ENCODE peak calls at places on chromosomes 3 and 15, in four cellular contexts. W, C, U and S are unnamed samples.

GRCh38 chr3:135246027-135246426 is 451.0 kb downstream of the EPHB1 start:
- DNase-seq in W (no peak), C (no peak), U (no peak), S (no peak)

GRCh38 chr15:92882697-92883642 is 17.2 kb upstream of the CHD2 start:
- DNase-seq in W (no peak), C (no peak), U (peak; percentile 39), S (no peak)

GRCh38 chr3:116863842-116864626 is 154.5 kb downstream of the TUSC7 start:
- DNase-seq in W (no peak), C (peak; percentile 51), U (no peak), S (peak; percentile 27)

GRCh38 chr15:70856884-70857546 is 3.1 kb upstream of the LARP6 start:
- DNase-seq in W (peak; percentile 91), C (peak; percentile 82), U (peak; percentile 80), S (peak; percentile 69)

GRCh38 chr3:99789322-99789721 is 28.3 kb upstream of the CMSS1 start:
- DNase-seq in W (no peak), C (peak; percentile 47), U (no peak), S (peak; percentile 59)

GRCh38 chr3:167863811-167864558 is 128.5 kb downstream of the SERPINI1 start:
- DNase-seq in W (no peak), C (no peak), U (no peak), S (no peak)

GRCh38 chr15:63596666-63597032 is 538 bp upstream of the FBXL22 start:
- DNase-seq in W (no peak), C (no peak), U (no peak), S (no peak)

GRCh38 chr15:38994310-38994709 is 429.7 kb upstream of the RASGRP1 start:
- DNase-seq in W (no peak), C (no peak), U (no peak), S (no peak)

GRCh38 chr3:147619925-147620580 is 210.9 kb downstream of the ZIC1 start:
- DNase-seq in W (no peak), C (no peak), U (no peak), S (no peak)

GRCh38 chr3:126345641-126346460 is 11.4 kb downstream of the KLF15 start:
- DNase-seq in W (peak; percentile 57), C (no peak), U (peak; percentile 44), S (peak; percentile 9)

GRCh38 chr3:14725015-14725431 is 50.1 kb downstream of the C3orf20 start:
- DNase-seq in W (peak; percentile 82), C (peak; percentile 6), U (peak; percentile 37), S (peak; percentile 19)

GRCh38 chr3:136261826-136262225 is 11.7 kb downstream of the PCCB start:
- DNase-seq in W (no peak), C (no peak), U (no peak), S (no peak)

GRCh38 chr3:190013943-190014924 is 106.5 kb downstream of the P3H2 start:
- DNase-seq in W (no peak), C (no peak), U (no peak), S (no peak)

GRCh38 chr3:15102833-15103232 is 3.9 kb upstream of the RBSN start:
- DNase-seq in W (no peak), C (no peak), U (peak; percentile 51), S (no peak)

DNA sequence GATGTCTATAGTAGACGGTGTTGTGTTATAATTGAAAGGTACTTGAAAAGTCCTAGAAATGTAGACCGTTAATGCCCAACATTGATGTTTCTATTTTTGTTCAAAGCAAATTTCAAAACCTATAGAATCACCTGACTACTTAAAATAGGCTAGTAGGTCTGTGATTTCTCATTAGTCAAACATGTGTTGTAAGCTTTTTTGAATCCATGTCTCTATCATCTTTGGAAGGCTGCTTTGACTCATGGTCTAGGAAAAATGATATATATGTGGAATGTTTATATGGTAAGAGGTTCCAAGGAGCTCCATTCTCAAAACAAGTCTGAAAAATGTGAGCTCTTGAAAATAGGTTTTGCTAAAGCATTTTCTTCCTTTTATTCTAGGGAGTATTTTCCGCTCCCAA is 375.3 kb downstream of the LPP start:
- DNase-seq in W (no peak), C (no peak), U (no peak), S (no peak)
- H3K27ac ChIP-seq in W (no peak overlapping the region), C (no peak overlapping the region), U (no peak overlapping the region), S (no peak overlapping the region)

GRCh38 chr3:52054689-52055511 is 1.5 kb downstream of the DUSP7 start:
- DNase-seq in W (no peak), C (no peak), U (no peak), S (no peak)
- TF ChIP-seq CTCF in W (no peak), C (peak; percentile 24), U (no peak), S (no peak)

GRCh38 chr3:157146664-157147082 is 13.3 kb downstream of the CCNL1 start:
- DNase-seq in W (no peak), C (no peak), U (no peak), S (no peak)
- TF ChIP-seq POLR2A in W (no peak), C (no peak), U (no peak), S (no peak)

GRCh38 chr3:128683957-128684356 is 33.3 kb upstream of the RPN1 start:
- DNase-seq in W (no peak), C (no peak), U (no peak), S (no peak)
- H3K27ac ChIP-seq in W (no peak overlapping the region), C (no peak overlapping the region), U (no peak overlapping the region), S (no peak overlapping the region)

GRCh38 chr15:60594071-60594470 is 115.1 kb upstream of the ICE2 start:
- DNase-seq in W (no peak), C (no peak), U (no peak), S (no peak)

GRCh38 chr15:60591491-60592385 is 112.8 kb upstream of the ICE2 start:
- DNase-seq in W (peak; percentile 74), C (peak; percentile 21), U (peak; percentile 68), S (peak; percentile 43)

GRCh38 chr15:60589728-60590127 is 110.8 kb upstream of the ICE2 start:
- DNase-seq in W (no peak), C (no peak), U (no peak), S (no peak)

GRCh38 chr15:60590935-60591490 is 112.1 kb upstream of the ICE2 start:
- DNase-seq in W (peak; percentile 76), C (peak; percentile 47), U (peak; percentile 50), S (peak; percentile 66)

GRCh38 chr15:60592386-60593339 is 113.7 kb upstream of the ICE2 start:
- DNase-seq in W (peak; percentile 94), C (peak; percentile 40), U (peak; percentile 91), S (peak; percentile 94)
- TF ChIP-seq CTCF in W (no peak), C (no peak), U (no peak), S (no peak)

DNA sequence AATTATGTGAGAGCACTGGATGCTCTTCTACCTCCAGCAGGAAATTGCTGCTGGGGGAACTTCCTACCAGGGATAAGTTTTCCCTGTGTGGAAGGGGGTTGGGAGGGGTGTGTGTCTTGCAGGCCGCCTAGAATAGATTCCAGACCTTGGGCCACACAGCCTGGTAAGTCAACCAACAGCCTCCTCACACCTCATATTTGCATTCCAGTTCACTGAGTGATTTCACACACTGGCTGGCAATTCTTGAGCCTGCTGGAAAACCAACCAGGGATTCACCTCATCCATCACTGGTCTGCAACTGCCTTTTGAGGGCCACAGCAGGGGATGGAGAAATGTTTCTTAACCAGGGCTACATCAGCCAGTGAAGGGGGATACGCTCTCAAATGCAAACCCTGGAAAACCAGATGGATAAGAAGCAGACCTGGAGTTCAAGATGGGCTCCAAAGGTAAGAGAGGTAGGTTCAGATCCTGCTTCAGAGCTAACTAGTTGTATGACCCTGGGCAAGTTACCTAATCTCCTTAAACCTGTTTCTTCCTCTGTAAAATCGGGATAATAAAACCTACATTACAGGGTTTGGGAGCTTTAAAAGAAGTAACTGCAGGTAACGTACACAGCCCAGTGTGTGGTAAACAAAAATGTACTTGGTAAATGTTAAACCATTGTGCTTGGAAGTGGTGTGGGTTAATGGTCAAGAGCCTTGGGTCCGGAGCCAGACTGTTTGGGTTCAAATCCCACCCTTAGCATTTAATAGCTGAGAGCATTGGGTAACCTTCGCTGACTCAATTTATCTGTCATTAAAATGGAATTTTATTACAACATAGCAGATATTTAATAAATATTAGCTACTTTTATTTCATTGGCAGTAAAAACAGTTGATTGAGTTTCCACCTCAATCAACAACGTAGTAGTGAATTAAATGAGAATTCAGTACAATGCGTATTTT is 1.8 kb downstream of the FSTL1 start:
- DNase-seq in W (no peak), C (peak; percentile 42), U (no peak), S (no peak)
- TF ChIP-seq POLR2A in W (no peak), C (no peak), U (no peak), S (no peak)

GRCh38 chr15:100601158-100601557 is 826 bp downstream of the LINS1 start:
- DNase-seq in W (no peak), C (no peak), U (no peak), S (peak; percentile 36)
- H3K27ac ChIP-seq in W (peak overlapping the region; percentile 84), C (peak overlapping the region; percentile 81), U (peak overlapping the region; percentile 91), S (no peak overlapping the region)

GRCh38 chr3:122092460-122093165 is 37.5 kb downstream of the CD86 start:
- DNase-seq in W (peak; percentile 66), C (peak; percentile 12), U (no peak), S (peak; percentile 28)

GRCh38 chr3:122094125-122094524 is 39.0 kb downstream of the CD86 start:
- DNase-seq in W (no peak), C (no peak), U (no peak), S (no peak)

GRCh38 chr3:122097141-122097540 is 42.0 kb downstream of the CD86 start:
- DNase-seq in W (no peak), C (no peak), U (no peak), S (no peak)

GRCh38 chr3:122091602-122092006 is 36.4 kb downstream of the CD86 start:
- DNase-seq in W (no peak), C (no peak), U (no peak), S (no peak)

GRCh38 chr3:122094693-122095092 is 39.5 kb downstream of the CD86 start:
- DNase-seq in W (no peak), C (no peak), U (no peak), S (no peak)
- TF ChIP-seq CTCF in W (no peak), C (no peak), U (no peak), S (no peak)